ENCODE peak calls at places on chromosomes 16 and 17, in six cellular contexts. G, H, P, D, L and Z are unnamed samples.

GRCh38 chr17:65449495-65449894 is 112.0 kb downstream of the AXIN2 start:
- DNase-seq in G (no peak), H (no peak), P (no peak), D (no peak), L (no peak), Z (no peak)

GRCh38 chr16:87202346-87202745 is 114.8 kb downstream of the C16orf95 start:
- DNase-seq in G (no peak), H (no peak), P (no peak), D (no peak), L (no peak), Z (no peak)

GRCh38 chr17:72004011-72004427 is 116.8 kb upstream of the SOX9 start:
- DNase-seq in G (no peak), H (no peak), P (no peak), D (no peak), L (no peak), Z (no peak)

GRCh38 chr17:63458478-63458877 is 12.4 kb upstream of the CYB561 start:
- DNase-seq in G (no peak), H (no peak), P (no peak), D (no peak), L (no peak), Z (no peak)

GRCh38 chr17:58974354-58974753 is 132.3 kb downstream of the TRIM37 start:
- DNase-seq in G (no peak), H (no peak), P (no peak), D (no peak), L (no peak), Z (no peak)

GRCh38 chr16:56606071-56606687 is 2.2 kb upstream of the MT2A start:
- DNase-seq in G (no peak), H (peak; percentile 51), P (no peak), D (no peak), L (no peak), Z (no peak)

GRCh38 chr16:26981266-26981938 is 85.3 kb upstream of the C16orf82 start:
- DNase-seq in G (no peak), H (no peak), P (no peak), D (no peak), L (no peak), Z (no peak)

GRCh38 chr16:2530629-2531318 is 434 bp downstream of the CEMP1 start:
- DNase-seq in G (no peak), H (no peak), P (no peak), D (no peak), L (no peak), Z (no peak)

GRCh38 chr17:6666077-6666521 is 14.5 kb downstream of the C17orf100 start:
- DNase-seq in G (peak; percentile 78), H (peak; percentile 90), P (no peak), D (peak; percentile 82), L (peak; percentile 66), Z (peak; percentile 82)
- TF ChIP-seq MYC in G (no peak), H (no peak), P (no peak), D (no peak), L (no peak), Z (no peak)

DNA sequence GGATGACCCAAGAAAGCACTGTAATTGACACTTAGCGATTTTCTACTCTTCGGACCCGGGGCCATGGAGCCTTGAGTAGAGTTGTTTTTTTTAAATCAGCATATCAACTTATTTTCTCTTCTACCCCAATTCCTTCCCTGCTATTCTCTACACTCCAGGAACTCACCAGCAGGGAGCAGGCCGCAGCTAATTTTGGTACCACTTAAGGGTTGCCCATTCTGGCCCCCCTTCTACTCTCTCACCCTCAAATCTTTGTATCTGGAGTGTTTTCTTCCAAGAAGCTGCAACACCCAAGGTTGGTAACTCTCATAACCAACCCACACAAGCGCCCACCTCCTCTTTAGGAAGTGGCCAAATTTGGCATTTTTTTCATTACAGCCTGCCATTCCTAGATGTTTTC is 5.5 kb upstream of the ERAL1 start:
- DNase-seq in G (no peak), H (no peak), P (no peak), D (peak; percentile 23), L (peak; percentile 55), Z (peak; percentile 52)
- TF ChIP-seq POLR2A in G (no peak), H (no peak), P (no peak), D (no peak), L (no peak), Z (no peak)

DNA sequence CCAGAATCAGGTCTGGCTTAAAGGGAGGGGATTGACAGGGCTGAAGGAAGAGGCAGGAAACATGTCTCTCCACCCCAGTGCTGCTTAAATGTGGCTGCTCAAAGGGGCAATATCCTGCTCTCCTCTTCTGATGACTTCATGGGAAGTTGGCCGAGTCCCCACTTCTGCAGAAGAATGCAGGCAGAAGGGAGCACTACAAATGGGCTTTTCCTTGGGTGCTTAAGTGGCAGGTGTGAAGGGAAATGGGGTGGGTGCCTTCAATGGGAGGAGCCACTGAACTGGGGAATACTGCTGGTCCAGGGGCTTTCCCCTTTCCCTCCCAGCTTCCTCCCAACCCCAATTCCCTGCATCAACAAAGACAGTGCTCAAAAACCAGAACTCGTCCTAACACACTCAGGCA is 1.9 kb downstream of the CA10 start:
- DNase-seq in G (no peak), H (no peak), P (no peak), D (no peak), L (no peak), Z (no peak)
- TF ChIP-seq MYC in G (no peak), H (no peak), P (no peak), D (no peak), L (no peak), Z (no peak)

GRCh38 chr16:89922477-89922883 is 662 bp upstream of the TUBB3 start:
- DNase-seq in G (peak; percentile 88), H (peak; percentile 83), P (no peak), D (peak; percentile 88), L (peak; percentile 80), Z (peak; percentile 96)

GRCh38 chr16:89921699-89922476 is 1.3 kb upstream of the TUBB3 start:
- DNase-seq in G (peak; percentile 85), H (peak; percentile 90), P (no peak), D (peak; percentile 91), L (peak; percentile 89), Z (peak; percentile 97)

GRCh38 chr16:89924298-89924924 is 1.3 kb downstream of the TUBB3 start:
- DNase-seq in G (peak; percentile 55), H (no peak), P (no peak), D (peak; percentile 16), L (peak; percentile 56), Z (peak; percentile 76)

GRCh38 chr16:89923640-89924297 is 627 bp downstream of the TUBB3 start:
- DNase-seq in G (peak; percentile 56), H (no peak), P (no peak), D (no peak), L (no peak), Z (peak; percentile 35)

DNA sequence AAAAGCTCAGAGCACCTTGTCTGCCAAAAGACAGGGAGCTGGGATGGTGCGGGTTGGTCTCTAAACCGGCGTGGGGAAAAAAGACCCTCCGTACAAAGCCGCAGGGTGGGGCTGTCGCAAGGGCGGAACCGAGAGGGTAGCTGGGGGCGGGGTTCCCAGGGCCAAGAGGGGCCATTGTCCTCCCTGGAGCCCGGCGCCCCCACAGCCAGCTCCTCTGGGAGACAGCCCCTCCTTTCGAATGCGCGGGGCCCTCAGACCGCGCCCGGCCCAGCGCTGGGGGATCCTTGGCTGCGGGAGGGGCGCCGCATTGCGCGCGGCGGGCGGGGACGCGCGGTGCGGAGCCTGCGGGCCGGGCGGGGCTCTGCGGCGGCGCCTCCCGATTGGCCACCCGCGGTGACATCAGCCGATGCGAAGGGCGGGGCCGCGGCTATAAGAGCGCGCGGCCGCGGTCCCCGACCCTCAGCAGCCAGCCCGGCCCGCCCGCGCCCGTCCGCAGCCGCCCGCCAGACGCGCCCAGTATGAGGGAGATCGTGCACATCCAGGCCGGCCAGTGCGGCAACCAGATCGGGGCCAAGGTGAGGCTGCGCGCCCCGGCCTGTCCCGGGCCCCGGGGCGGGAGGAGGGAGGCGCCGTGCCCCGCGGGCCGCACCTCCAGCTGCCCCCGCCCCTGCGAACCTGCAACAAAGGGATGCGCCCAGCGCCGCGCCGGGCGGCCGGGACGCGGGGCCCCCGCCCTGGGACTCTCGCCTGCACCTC is at the start of gene TUBB3:
- DNase-seq in G (peak; percentile 73), H (peak; percentile 94), P (no peak), D (peak; percentile 83), L (peak; percentile 98), Z (peak; percentile 88)
- TF ChIP-seq POLR2A in G (peak; percentile 90), H (peak; percentile 99), P (peak; percentile 42), D (peak; percentile 99), L (peak; percentile 60), Z (peak; percentile 35)

GRCh38 chr16:19741354-19741753 is 23.3 kb downstream of the IQCK start:
- DNase-seq in G (no peak), H (no peak), P (no peak), D (no peak), L (no peak), Z (no peak)

GRCh38 chr16:19745286-19746018 is 27.4 kb downstream of the IQCK start:
- DNase-seq in G (no peak), H (no peak), P (no peak), D (no peak), L (no peak), Z (no peak)

GRCh38 chr16:19746561-19746960 is 28.5 kb downstream of the IQCK start:
- DNase-seq in G (no peak), H (no peak), P (no peak), D (peak; percentile 51), L (no peak), Z (no peak)

GRCh38 chr16:19744670-19745069 is 26.6 kb downstream of the IQCK start:
- DNase-seq in G (peak; percentile 78), H (no peak), P (no peak), D (no peak), L (no peak), Z (no peak)

DNA sequence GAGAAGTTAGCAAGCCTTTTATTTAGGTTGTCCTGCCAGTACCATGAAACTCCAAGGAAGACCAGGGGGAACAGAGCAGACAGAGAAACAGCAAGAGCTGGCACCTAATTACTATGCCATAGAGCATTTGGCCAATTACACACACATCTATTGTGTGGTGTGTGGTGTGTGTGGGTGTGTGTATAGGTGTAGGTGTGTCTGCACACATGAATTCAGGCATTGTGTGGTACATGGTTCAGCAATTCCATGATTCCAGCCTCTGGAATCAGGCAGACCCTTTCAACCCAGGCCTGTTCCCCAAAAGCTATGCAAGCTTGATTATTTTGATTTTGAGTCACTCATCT is 25.7 kb downstream of the IQCK start:
- DNase-seq in G (no peak), H (no peak), P (no peak), D (no peak), L (no peak), Z (no peak)
- TF ChIP-seq MYC in G (no peak), H (no peak), P (no peak), D (no peak), L (no peak), Z (no peak)

GRCh38 chr16:89489040-89489721 is 1.2 kb downstream of the ANKRD11 start:
- DNase-seq in G (peak; percentile 89), H (peak; percentile 73), P (peak; percentile 85), D (peak; percentile 88), L (peak; percentile 75), Z (peak; percentile 99)
- TF ChIP-seq POLR2A in G (no peak), H (no peak), P (peak; percentile 76), D (no peak), L (peak; percentile 58), Z (no peak)

DNA sequence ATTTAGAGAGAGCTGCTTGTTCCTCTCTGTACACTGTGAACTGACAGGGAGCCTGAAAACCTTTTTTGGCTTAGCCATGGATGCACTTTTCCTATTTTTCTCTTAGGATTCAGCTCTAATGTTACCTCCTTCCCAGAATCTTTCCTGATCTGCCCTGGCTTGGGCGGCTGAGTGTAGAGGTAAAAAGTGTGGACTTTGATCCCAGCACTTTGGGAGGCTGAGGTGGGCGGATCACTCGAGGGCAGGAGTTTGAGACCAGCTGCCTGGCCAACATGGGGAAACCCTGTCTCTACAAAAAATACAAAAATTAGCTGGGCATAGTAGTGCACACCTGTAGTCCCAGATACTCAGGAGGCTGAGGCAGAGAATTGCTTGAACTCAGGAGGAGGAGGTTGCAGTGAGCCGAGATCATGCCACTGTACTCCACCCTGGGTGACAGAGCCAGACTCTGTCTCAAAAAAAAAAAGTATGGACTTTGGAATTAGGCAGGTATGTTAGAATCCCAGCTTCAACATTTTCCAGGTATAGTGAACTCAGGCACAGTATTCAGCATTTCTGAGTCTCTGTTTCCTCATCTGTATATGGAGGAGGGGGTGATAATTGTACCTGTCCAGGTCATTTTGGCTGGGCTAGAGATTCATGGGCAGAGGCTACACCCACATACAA is 212.5 kb upstream of the EEF2KMT start:
- DNase-seq in G (peak; percentile 17), H (no peak), P (no peak), D (no peak), L (no peak), Z (no peak)
- TF ChIP-seq MYC in G (no peak), H (no peak), P (no peak), D (no peak), L (no peak), Z (no peak)